ENCODE peak calls at places on chromosome X, in seven cellular contexts. Y is heart right ventricle; D is mesenchymal stem cell; Q is fibroblast of lung; W is PC-9; P is breast epithelium; C is CD4-positive, CD25-positive, alpha-beta regulatory T cell. E is an unnamed sample.

GRCh38 chrX:136147966-136148365 is 633 bp downstream of the FHL1 start:
- DNase-seq in Y (peak; percentile 11), D (no peak), Q (no peak), W (no peak), P (no peak), C (no peak), E (no peak)

GRCh38 chrX:115940888-115941332 is 229.6 kb upstream of the AGTR2 start:
- DNase-seq in Y (no peak), D (peak; percentile 1), Q (peak; percentile 15), W (peak; percentile 81), P (peak; percentile 61), C (peak; percentile 19), E (peak; percentile 38)

GRCh38 chrX:30618160-30618765 is 35.0 kb upstream of the GK start:
- DNase-seq in Y (no peak), D (peak; percentile 28), Q (no peak), W (no peak), P (no peak), C (no peak), E (no peak)

GRCh38 chrX:121871122-121871521 is 823.7 kb downstream of the GLUD2 start:
- DNase-seq in Y (no peak), D (no peak), Q (no peak), W (no peak), P (no peak), C (no peak), E (no peak)

GRCh38 chrX:22577181-22577580 is 304.5 kb downstream of the CBLL2 start:
- DNase-seq in Y (no peak), D (peak; percentile 16), Q (peak; percentile 79), W (no peak), P (no peak), C (no peak), E (no peak)

GRCh38 chrX:150766351-150767044 is 73.3 kb downstream of the MTMR1 start:
- DNase-seq in Y (no peak), D (no peak), Q (no peak), W (no peak), P (no peak), C (no peak), E (no peak)

GRCh38 chrX:130091976-130092522 is 18.2 kb downstream of the ELF4 start:
- DNase-seq in Y (peak; percentile 33), D (no peak), Q (no peak), W (peak; percentile 34), P (no peak), C (peak; percentile 96), E (peak; percentile 62)

GRCh38 chrX:93874554-93874953 is 200.5 kb downstream of the FAM133A start:
- DNase-seq in Y (no peak), D (peak; percentile 0), Q (no peak), W (peak; percentile 3), P (no peak), C (peak; percentile 6), E (no peak)

GRCh38 chrX:21479695-21480280 is 105.6 kb downstream of the CNKSR2 start:
- DNase-seq in Y (no peak), D (peak; percentile 55), Q (peak; percentile 49), W (peak; percentile 2), P (no peak), C (peak; percentile 73), E (no peak)

GRCh38 chrX:64536740-64537139 is 141.5 kb upstream of the MTMR8 start:
- DNase-seq in Y (no peak), D (no peak), Q (no peak), W (no peak), P (no peak), C (no peak), E (no peak)

GRCh38 chrX:9166566-9166909 is 132.6 kb upstream of the FAM9B start:
- DNase-seq in Y (no peak), D (no peak), Q (peak; percentile 31), W (no peak), P (no peak), C (no peak), E (no peak)

GRCh38 chrX:137051978-137052640 is 18.3 kb upstream of the GPR101 start:
- DNase-seq in Y (peak; percentile 65), D (peak; percentile 33), Q (peak; percentile 24), W (peak; percentile 66), P (no peak), C (peak; percentile 65), E (peak; percentile 43)

GRCh38 chrX:155899366-155899765 is 18.2 kb downstream of the VAMP7 start:
- DNase-seq in Y (no peak), D (no peak), Q (no peak), W (no peak), P (no peak), C (no peak), E (no peak)

GRCh38 chrX:85569691-85570090 is 190.2 kb upstream of the POF1B start:
- DNase-seq in Y (no peak), D (no peak), Q (no peak), W (no peak), P (no peak), C (no peak), E (no peak)

GRCh38 chrX:69505772-69506616 is 1.9 kb downstream of the NALF2 start:
- DNase-seq in Y (no peak), D (no peak), Q (no peak), W (no peak), P (no peak), C (no peak), E (no peak)

GRCh38 chrX:21131346-21131745 is 242.9 kb upstream of the CNKSR2 start:
- DNase-seq in Y (no peak), D (no peak), Q (peak; percentile 16), W (no peak), P (no peak), C (no peak), E (no peak)

GRCh38 chrX:75365243-75365975 is 91.5 kb downstream of the UPRT start:
- DNase-seq in Y (no peak), D (no peak), Q (peak; percentile 35), W (no peak), P (no peak), C (no peak), E (no peak)

GRCh38 chrX:57929373-57929772 is 19.1 kb upstream of the ZXDA start:
- DNase-seq in Y (no peak), D (peak; percentile 0), Q (peak; percentile 6), W (no peak), P (no peak), C (peak; percentile 30), E (no peak)

GRCh38 chrX:23779025-23779424 is 3.9 kb upstream of the SAT1 start:
- DNase-seq in Y (no peak), D (peak; percentile 60), Q (peak; percentile 59), W (no peak), P (no peak), C (no peak), E (no peak)

GRCh38 chrX:69317721-69318120 is 152.5 kb upstream of the PJA1 start:
- DNase-seq in Y (no peak), D (no peak), Q (no peak), W (no peak), P (no peak), C (no peak), E (no peak)

GRCh38 chrX:9832811-9833210 is 46.6 kb downstream of the SHROOM2 start:
- DNase-seq in Y (no peak), D (no peak), Q (no peak), W (no peak), P (no peak), C (no peak), E (no peak)

GRCh38 chrX:17591741-17592110 is 145.6 kb upstream of the SCML1 start:
- DNase-seq in Y (no peak), D (peak; percentile 53), Q (peak; percentile 85), W (no peak), P (no peak), C (no peak), E (no peak)

DNA sequence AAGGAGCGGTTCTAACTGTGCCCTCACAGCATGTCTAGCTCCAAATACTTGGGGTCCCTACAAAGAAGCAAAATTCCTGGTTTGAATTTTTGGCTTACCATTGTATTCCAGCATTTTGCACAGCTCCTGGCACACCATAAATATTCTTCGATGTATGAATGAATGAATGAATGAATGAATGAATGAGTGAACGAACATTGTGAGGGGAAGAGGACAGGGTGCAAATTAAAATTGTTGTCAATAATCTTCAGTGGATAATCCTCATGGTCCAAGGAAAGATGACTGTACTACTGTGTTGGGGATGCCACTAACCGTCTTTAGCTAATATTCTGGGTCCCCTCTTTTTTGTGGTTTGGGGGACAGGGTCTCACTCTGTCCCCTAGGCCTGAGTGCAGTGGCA is 110.9 kb upstream of the MAP3K15 start:
- DNase-seq in Y (no peak), D (no peak), Q (no peak), W (no peak), P (no peak), C (no peak), E (no peak)
- H3K27ac ChIP-seq in Y (no peak overlapping the region), D (no peak overlapping the region), Q (no peak overlapping the region), W (peak overlapping the region; percentile 89), P (no peak overlapping the region), C (no peak overlapping the region), E (no peak overlapping the region)

GRCh38 chrX:12997898-12998687 is 23.2 kb downstream of the TMSB4X start:
- DNase-seq in Y (no peak), D (no peak), Q (no peak), W (no peak), P (no peak), C (peak; percentile 26), E (no peak)
- H3K4me1 ChIP-seq in Y (peaks cover 32% of the 10 kb centered on the region), D (no peaks in the 10 kb centered on the region), Q (no peaks in the 10 kb centered on the region), W (peaks cover 39% of the 10 kb centered on the region), P (no peaks in the 10 kb centered on the region), C (peaks cover 57% of the 10 kb centered on the region), E (no peaks in the 10 kb centered on the region)

GRCh38 chrX:96407501-96407900 is 277.1 kb upstream of the DIAPH2 start:
- DNase-seq in Y (no peak), D (peak; percentile 79), Q (peak; percentile 56), W (peak; percentile 9), P (no peak), C (no peak), E (no peak)
- H3K4me3 ChIP-seq in Y (no peak overlapping the region), D (no peak overlapping the region), Q (no peak overlapping the region), W (peak overlapping the region; percentile 38), P (no peak overlapping the region), C (no peak overlapping the region), E (no peak overlapping the region)

GRCh38 chrX:40006025-40007017 is 91.4 kb downstream of the BCOR start:
- DNase-seq in Y (peak; percentile 74), D (peak; percentile 35), Q (peak; percentile 16), W (no peak), P (peak; percentile 53), C (no peak), E (peak; percentile 60)
- H3K27ac ChIP-seq in Y (no peak overlapping the region), D (no peak overlapping the region), Q (no peak overlapping the region), W (no peak overlapping the region), P (no peak overlapping the region), C (no peak overlapping the region), E (no peak overlapping the region)

GRCh38 chrX:45751156-45751555 is 550.5 kb upstream of the DIPK2B start:
- DNase-seq in Y (no peak), D (peak; percentile 0), Q (no peak), W (no peak), P (no peak), C (no peak), E (no peak)
- H3K4me1 ChIP-seq in Y (peaks cover 24% of the 10 kb centered on the region), D (no peaks in the 10 kb centered on the region), Q (peaks cover 17% of the 10 kb centered on the region), W (no peaks in the 10 kb centered on the region), P (peaks cover 5% of the 10 kb centered on the region), C (peaks cover 16% of the 10 kb centered on the region), E (no peaks in the 10 kb centered on the region)